ENCODE peak calls at places on chromosomes 7 and 10, in six cellular contexts. A is cardiac muscle cell, G is BJ, X is fibroblast of the aortic adventitia, N is fibroblast of lung, V is foreskin fibroblast. R is an unnamed sample.

GRCh38 chr7:24825931-24826661 is 68.8 kb upstream of the GSDME start:
- DNase-seq in A (no peak), G (no peak), X (peak; percentile 60), N (peak; percentile 91), V (peak; percentile 70), R (no peak)

GRCh38 chr10:119412831-119413737 is 129.4 kb downstream of the RGS10 start:
- DNase-seq in A (peak; percentile 30), G (peak; percentile 26), X (peak; percentile 69), N (peak; percentile 39), V (peak; percentile 85), R (no peak)

GRCh38 chr10:88522715-88523114 is 60.4 kb downstream of the RNLS start:
- DNase-seq in A (no peak), G (no peak), X (peak; percentile 60), N (no peak), V (peak; percentile 36), R (no peak)

GRCh38 chr10:61902448-61903183 is 1.1 kb downstream of the ARID5B start:
- DNase-seq in A (peak; percentile 49), G (no peak), X (peak; percentile 73), N (peak; percentile 71), V (peak; percentile 81), R (peak; percentile 86)

GRCh38 chr10:45404087-45404769 is 30.2 kb downstream of the ALOX5 start:
- DNase-seq in A (no peak), G (no peak), X (no peak), N (no peak), V (no peak), R (no peak)

GRCh38 chr10:78319371-78319770 is 285.7 kb downstream of the RPS24 start:
- DNase-seq in A (no peak), G (no peak), X (no peak), N (no peak), V (no peak), R (no peak)

GRCh38 chr7:107994366-107994765 is 8.6 kb downstream of the LAMB1 start:
- DNase-seq in A (no peak), G (no peak), X (peak; percentile 30), N (no peak), V (peak; percentile 60), R (no peak)

GRCh38 chr10:107487284-107487683 is 322.8 kb upstream of the SORCS1 start:
- DNase-seq in A (no peak), G (no peak), X (no peak), N (no peak), V (peak; percentile 78), R (no peak)

GRCh38 chr10:21265622-21266021 is 259.9 kb downstream of the SKIDA1 start:
- DNase-seq in A (no peak), G (no peak), X (peak; percentile 15), N (peak; percentile 58), V (peak; percentile 50), R (no peak)

GRCh38 chr10:79022565-79023488 is 45.9 kb upstream of the ZMIZ1 start:
- DNase-seq in A (peak; percentile 29), G (no peak), X (no peak), N (peak; percentile 67), V (no peak), R (peak; percentile 30)

GRCh38 chr10:87619705-87620104 is 40.0 kb upstream of the PAPSS2 start:
- DNase-seq in A (no peak), G (no peak), X (no peak), N (peak; percentile 61), V (peak; percentile 54), R (no peak)

GRCh38 chr7:29565186-29565540 is 1.5 kb downstream of the PRR15 start:
- DNase-seq in A (no peak), G (no peak), X (peak; percentile 62), N (no peak), V (no peak), R (peak; percentile 26)

GRCh38 chr7:154532771-154533170 is 470.2 kb downstream of the PAXIP1 start:
- DNase-seq in A (no peak), G (no peak), X (no peak), N (no peak), V (no peak), R (no peak)

GRCh38 chr10:54284526-54285193 is 516.4 kb downstream of the PCDH15 start:
- DNase-seq in A (no peak), G (no peak), X (no peak), N (peak; percentile 59), V (no peak), R (no peak)

GRCh38 chr7:134844200-134844599 is 64.8 kb downstream of the CALD1 start:
- DNase-seq in A (no peak), G (no peak), X (no peak), N (no peak), V (no peak), R (no peak)

GRCh38 chr7:27187702-27188665 is 3.0 kb upstream of the HOXA11 start:
- DNase-seq in A (no peak), G (no peak), X (no peak), N (no peak), V (peak; percentile 58), R (no peak)

GRCh38 chr10:106941297-106942034 is 223.0 kb downstream of the SORCS1 start:
- DNase-seq in A (no peak), G (no peak), X (no peak), N (no peak), V (no peak), R (no peak)

GRCh38 chr10:24857001-24857695 is 95.3 kb downstream of the PRTFDC1 start:
- DNase-seq in A (no peak), G (no peak), X (no peak), N (no peak), V (no peak), R (no peak)

GRCh38 chr10:60978287-60979115 is 34.5 kb upstream of the RHOBTB1 start:
- DNase-seq in A (no peak), G (no peak), X (peak; percentile 13), N (peak; percentile 69), V (peak; percentile 70), R (peak; percentile 49)

GRCh38 chr10:103690281-103690680 is 165.1 kb downstream of the SH3PXD2A start:
- DNase-seq in A (no peak), G (no peak), X (peak; percentile 81), N (peak; percentile 41), V (no peak), R (no peak)

GRCh38 chr7:95411036-95411435 is 14.9 kb upstream of the PON3 start:
- DNase-seq in A (no peak), G (no peak), X (no peak), N (peak; percentile 42), V (peak; percentile 45), R (peak; percentile 37)

GRCh38 chr10:5904227-5904626 is 14.2 kb downstream of the FBH1 start:
- DNase-seq in A (peak; percentile 63), G (no peak), X (no peak), N (no peak), V (no peak), R (no peak)

GRCh38 chr7:49775065-49775948 is 1.9 kb downstream of the VWC2 start:
- DNase-seq in A (peak; percentile 60), G (no peak), X (no peak), N (no peak), V (no peak), R (no peak)

GRCh38 chr10:80321183-80321582 is 31.7 kb upstream of the MAT1A start:
- DNase-seq in A (no peak), G (no peak), X (no peak), N (no peak), V (no peak), R (no peak)

GRCh38 chr7:46028246-46028645 is 107.2 kb upstream of the IGFBP3 start:
- DNase-seq in A (no peak), G (no peak), X (no peak), N (no peak), V (no peak), R (no peak)

GRCh38 chr10:86592413-86592812 is 61.9 kb upstream of the OPN4 start:
- DNase-seq in A (peak; percentile 72), G (no peak), X (no peak), N (no peak), V (no peak), R (no peak)

DNA sequence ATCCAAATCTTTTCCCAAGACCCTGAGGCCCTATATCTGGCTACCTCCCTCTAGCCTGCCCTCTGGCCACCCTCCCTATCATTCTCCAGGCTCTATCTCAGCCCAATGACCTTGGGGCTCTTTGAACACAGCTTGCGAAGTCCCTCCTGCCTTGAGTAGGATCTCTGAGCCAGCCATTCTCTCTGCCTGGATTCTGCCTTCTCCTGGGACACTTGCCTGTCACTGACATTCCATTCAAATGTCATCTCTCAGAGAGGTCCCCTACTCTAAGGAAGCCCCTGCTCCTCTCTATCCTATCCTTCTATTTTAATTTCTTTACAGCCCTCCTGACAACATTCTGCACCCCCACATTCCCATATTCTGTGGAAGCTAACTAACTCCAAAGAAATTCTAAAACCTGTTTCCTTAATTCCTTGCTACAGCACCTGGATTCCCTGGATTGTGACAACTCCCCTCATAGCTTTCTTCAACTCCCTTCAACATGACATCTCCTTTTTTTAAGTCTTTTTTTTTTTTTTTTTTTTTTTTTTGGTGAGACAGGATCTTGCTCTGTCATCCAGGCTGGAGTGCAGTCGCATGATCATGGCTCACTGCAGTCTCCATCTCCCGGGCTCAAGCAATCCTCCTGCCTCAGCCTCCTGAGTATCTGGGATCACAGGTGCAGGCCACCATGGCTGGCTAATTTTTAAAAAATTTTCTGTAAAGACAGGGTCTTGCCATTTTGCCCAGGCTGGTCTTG is 81.0 kb upstream of the ASAH2 start:
- DNase-seq in A (no peak), G (no peak), X (no peak), N (no peak), V (no peak), R (no peak)
- H3K4me3 ChIP-seq in A (no peak overlapping the region), G (no peak overlapping the region), X (no peak overlapping the region), N (no peak overlapping the region), V (no peak overlapping the region), R (no peak overlapping the region)

GRCh38 chr10:27723436-27723835 is 22.2 kb downstream of the MKX start:
- DNase-seq in A (no peak), G (peak; percentile 90), X (peak; percentile 14), N (peak; percentile 75), V (peak; percentile 69), R (no peak)
- H3K4me3 ChIP-seq in A (no peak overlapping the region), G (no peak overlapping the region), X (no peak overlapping the region), N (no peak overlapping the region), V (no peak overlapping the region), R (no peak overlapping the region)

DNA sequence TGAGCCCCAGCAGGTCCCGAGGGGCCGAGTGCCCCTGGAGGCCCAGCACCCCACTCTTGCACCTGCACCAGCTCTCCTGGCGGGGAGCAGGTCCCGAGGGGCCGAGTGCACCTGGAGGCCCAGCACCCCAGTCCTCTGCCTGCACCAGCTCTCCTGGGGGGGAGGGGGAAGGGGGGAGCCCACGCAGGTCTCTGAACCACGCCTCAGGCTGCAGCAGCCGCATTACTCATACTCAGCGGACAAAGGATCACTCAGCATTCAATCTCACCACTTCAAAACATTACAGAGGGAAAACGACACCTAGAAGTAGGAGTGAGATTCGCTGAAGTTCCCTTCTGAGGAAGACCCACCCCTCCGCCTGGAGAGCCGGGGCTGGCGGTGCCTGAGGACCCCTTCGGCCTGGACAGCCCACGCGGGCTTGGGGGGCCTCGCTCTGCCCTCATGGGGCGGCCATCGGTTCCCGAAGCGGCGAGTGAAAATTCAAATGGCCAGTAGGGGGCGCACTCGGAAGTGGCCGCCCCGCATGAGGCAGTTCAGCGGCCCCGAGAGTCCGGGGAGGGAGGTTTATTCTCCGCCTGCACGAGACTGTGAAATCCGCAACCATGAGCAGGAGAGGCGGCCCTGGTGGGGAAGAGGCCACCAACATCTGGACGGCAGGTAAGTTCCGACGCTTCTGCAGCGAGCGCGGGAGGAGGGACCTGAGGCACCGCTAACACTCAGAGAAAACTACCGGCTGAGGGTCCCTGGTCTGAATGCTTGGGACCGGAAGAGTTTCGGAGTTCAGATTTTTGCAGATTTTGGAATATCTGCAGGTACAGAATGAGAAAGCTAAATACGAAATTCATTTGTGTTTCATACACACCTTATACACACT is 1.1 kb upstream of the GPER1 start:
- DNase-seq in A (peak; percentile 71), G (no peak), X (peak; percentile 66), N (peak; percentile 61), V (peak; percentile 85), R (peak; percentile 80)
- H3K4me3 ChIP-seq in A (peak overlapping the region; percentile 7), G (peak overlapping the region; percentile 48), X (peak overlapping the region; percentile 68), N (peak overlapping the region; percentile 44), V (peak overlapping the region; percentile 55), R (peak overlapping the region; percentile 25)

GRCh38 chr10:68561804-68562649 is 1.9 kb downstream of the TET1 start:
- DNase-seq in A (peak; percentile 64), G (no peak), X (no peak), N (peak; percentile 36), V (peak; percentile 67), R (peak; percentile 49)
- H3K4me3 ChIP-seq in A (peak overlapping the region; percentile 94), G (peak overlapping the region; percentile 77), X (peak overlapping the region; percentile 64), N (peak overlapping the region; percentile 95), V (peak overlapping the region; percentile 88), R (peak overlapping the region; percentile 80)

R was measured in A673.